ENCODE peak calls at places on chromosome 20, in five cellular contexts. H, F, Y, M and P are unnamed samples.
A peak's percentile ranks its signal among the peaks of the same experiment; 100 is the strongest.

GRCh38 chr20:46695888-46696287 is 6.6 kb upstream of the TP53RK start:
- DNase-seq in H (peak; percentile 39), F (no peak), Y (no peak), M (no peak), P (no peak)

GRCh38 chr20:4542270-4542669 is 179.4 kb upstream of the PRND start:
- DNase-seq in H (no peak), F (no peak), Y (no peak), M (no peak), P (no peak)

GRCh38 chr20:1489328-1489727 is 1.9 kb downstream of the SIRPB2 start:
- DNase-seq in H (no peak), F (no peak), Y (no peak), M (no peak), P (no peak)

GRCh38 chr20:10635476-10636208 is 38.2 kb downstream of the JAG1 start:
- DNase-seq in H (no peak), F (no peak), Y (no peak), M (no peak), P (no peak)

GRCh38 chr20:6480328-6481030 is 287.0 kb upstream of the BMP2 start:
- DNase-seq in H (no peak), F (no peak), Y (no peak), M (no peak), P (no peak)

GRCh38 chr20:23356203-23356602 is 5.6 kb downstream of the NXT1 start:
- DNase-seq in H (no peak), F (no peak), Y (peak; percentile 37), M (no peak), P (no peak)

GRCh38 chr20:44748005-44748370 is 2.3 kb downstream of the KCNK15 start:
- DNase-seq in H (no peak), F (no peak), Y (peak; percentile 23), M (no peak), P (no peak)

GRCh38 chr20:19918965-19919329 is 98.2 kb upstream of the NAA20 start:
- DNase-seq in H (no peak), F (no peak), Y (no peak), M (no peak), P (no peak)

GRCh38 chr20:41181567-41181966 is 44.2 kb downstream of the PLCG1 start:
- DNase-seq in H (no peak), F (no peak), Y (no peak), M (no peak), P (no peak)

GRCh38 chr20:47031028-47031427 is 136.4 kb downstream of the EYA2 start:
- DNase-seq in H (no peak), F (no peak), Y (no peak), M (no peak), P (no peak)

GRCh38 chr20:17843246-17844132 is 125.1 kb downstream of the SNX5 start:
- DNase-seq in H (no peak), F (peak; percentile 52), Y (no peak), M (peak; percentile 27), P (peak; percentile 12)

GRCh38 chr20:35617397-35618031 is 1.9 kb downstream of the SPAG4 start:
- DNase-seq in H (peak; percentile 79), F (peak; percentile 24), Y (peak; percentile 74), M (peak; percentile 19), P (no peak)

GRCh38 chr20:38969708-38970107 is 7.6 kb downstream of the DHX35 start:
- DNase-seq in H (peak; percentile 35), F (no peak), Y (no peak), M (no peak), P (no peak)

GRCh38 chr20:50678213-50678898 is 13.0 kb downstream of the RIPOR3 start:
- DNase-seq in H (peak; percentile 100), F (no peak), Y (peak; percentile 80), M (no peak), P (no peak)

GRCh38 chr20:2544211-2544610 is 7.8 kb downstream of the TMC2 start:
- DNase-seq in H (peak; percentile 49), F (no peak), Y (no peak), M (no peak), P (no peak)

GRCh38 chr20:50930139-50931047 is 844 bp downstream of the ADNP start:
- DNase-seq in H (no peak), F (peak; percentile 16), Y (peak; percentile 57), M (no peak), P (peak; percentile 7)

GRCh38 chr20:57985278-57985677 is 243.2 kb downstream of the ANKRD60 start:
- DNase-seq in H (no peak), F (no peak), Y (no peak), M (no peak), P (no peak)

GRCh38 chr20:61959301-61959700 is 106.4 kb downstream of the TAF4 start:
- DNase-seq in H (no peak), F (no peak), Y (no peak), M (no peak), P (no peak)

DNA sequence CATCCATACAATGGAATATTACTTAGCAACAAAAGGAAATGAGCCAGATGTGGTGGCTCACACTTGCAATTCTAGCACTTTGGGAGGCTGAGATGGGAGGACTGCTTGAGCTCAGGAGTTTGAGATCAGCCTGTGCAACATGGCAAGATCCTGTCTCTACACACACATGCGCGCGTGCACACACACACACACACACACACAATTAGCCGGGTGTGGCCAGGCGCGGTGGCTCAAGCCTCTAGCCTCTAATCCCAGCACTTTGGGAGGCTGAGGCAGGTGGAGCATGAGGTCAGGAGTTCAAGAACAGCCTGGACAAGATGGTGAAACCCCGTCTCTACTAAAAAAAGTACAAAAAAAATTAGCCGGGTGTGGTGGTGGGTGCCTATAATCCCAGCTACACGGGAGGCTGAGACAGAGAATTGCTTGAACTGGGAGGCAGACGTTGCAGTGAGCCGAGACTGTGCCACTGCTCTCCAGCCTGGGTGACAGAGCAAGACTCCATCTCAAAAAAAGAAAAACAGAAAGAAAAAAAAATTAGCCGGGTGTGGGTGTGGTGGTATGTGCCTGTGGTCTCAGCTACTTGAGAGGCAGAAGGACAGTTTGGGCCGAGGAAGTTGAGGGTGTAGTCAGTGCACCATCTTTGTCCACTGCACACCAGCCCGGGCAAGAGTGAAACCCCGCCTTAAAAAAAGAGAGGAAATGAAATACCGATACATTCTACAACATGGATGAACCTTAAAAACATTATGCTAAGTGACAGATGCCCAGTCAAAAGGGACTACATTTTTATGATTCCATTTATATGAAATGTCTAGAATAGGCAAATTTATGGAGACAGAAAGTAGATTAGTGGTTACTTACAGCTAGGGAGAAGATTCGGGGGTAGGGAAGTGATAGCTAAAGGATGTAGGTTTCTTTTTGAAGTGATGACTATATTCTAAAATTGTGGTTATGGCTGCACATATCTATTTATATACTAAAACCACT is 52.5 kb downstream of the RBL1 start:
- DNase-seq in H (no peak), F (peak; percentile 53), Y (no peak), M (no peak), P (no peak)
- H3K4me3 ChIP-seq in H (no peak overlapping the region), F (peak overlapping the region; percentile 41), Y (no peak overlapping the region), M (no peak overlapping the region), P (peak overlapping the region; percentile 50)

DNA sequence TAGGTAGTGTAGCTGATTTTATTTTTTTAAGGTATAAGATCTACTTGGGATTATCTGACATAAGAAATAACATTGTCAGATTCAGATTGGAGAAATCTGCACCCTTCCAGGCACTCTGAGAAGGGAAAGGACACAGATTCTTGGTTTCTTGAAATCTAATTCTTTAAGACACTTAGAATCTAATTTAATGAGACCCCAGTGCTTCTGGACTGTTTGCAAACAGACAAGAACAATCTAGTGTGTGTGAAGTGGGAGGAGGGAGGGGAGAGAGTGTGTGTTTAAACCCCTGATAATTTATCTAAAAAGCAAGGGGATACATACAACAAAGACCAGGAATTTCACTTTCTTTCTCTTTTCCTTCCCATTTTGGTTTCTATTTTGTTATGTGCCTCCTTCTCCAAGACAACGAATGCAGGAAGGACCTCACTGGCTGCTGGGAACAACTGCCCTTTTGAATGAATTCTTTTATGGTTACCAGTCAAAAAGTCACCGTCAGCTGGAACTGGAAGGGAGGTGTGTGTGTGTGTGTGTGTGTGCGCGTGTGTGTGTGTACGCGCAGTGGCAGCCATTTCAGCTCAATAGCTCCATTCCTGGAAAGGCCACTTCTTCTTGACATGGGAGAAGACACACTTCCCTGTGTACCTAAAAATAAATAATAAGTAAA is 129.4 kb downstream of the BCAS1 start:
- DNase-seq in H (no peak), F (no peak), Y (no peak), M (no peak), P (no peak)
- H3K4me1 ChIP-seq in H (peaks cover 26% of the 10 kb centered on the region), F (peaks cover 5% of the 10 kb centered on the region), Y (peaks cover 15% of the 10 kb centered on the region), M (no peaks in the 10 kb centered on the region), P (peaks cover 3% of the 10 kb centered on the region)

GRCh38 chr20:16761305-16761829 is 13.2 kb downstream of the OTOR start:
- DNase-seq in H (peak; percentile 72), F (peak; percentile 35), Y (no peak), M (no peak), P (no peak)
- H3K9me3 ChIP-seq in H (no peaks in the 10 kb centered on the region), F (no peaks in the 10 kb centered on the region), Y (no peaks in the 10 kb centered on the region), M (no peaks in the 10 kb centered on the region), P (no peaks in the 10 kb centered on the region)

DNA sequence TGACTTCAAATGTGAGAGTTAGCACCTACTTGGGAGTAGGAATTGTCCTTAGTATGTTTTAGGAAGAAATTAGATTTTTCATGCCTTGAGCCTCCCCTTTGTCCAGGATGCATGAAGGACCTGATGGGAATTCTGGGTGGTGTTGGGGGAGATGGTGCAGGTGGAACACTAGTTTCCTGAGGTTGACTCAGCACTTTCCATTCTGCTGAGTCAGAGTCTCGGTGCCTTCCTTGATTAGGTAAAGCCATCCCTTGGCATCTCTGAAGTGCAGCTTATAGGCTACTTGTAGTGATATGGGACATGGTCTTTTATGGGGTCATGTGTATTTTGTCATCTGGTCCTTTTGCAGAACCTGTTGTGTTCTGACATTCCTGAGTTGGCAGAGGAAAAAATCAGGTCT is 105.3 kb downstream of the PHACTR3 start:
- DNase-seq in H (no peak), F (no peak), Y (no peak), M (no peak), P (no peak)
- H3K4me3 ChIP-seq in H (no peak overlapping the region), F (no peak overlapping the region), Y (no peak overlapping the region), M (no peak overlapping the region), P (no peak overlapping the region)

DNA sequence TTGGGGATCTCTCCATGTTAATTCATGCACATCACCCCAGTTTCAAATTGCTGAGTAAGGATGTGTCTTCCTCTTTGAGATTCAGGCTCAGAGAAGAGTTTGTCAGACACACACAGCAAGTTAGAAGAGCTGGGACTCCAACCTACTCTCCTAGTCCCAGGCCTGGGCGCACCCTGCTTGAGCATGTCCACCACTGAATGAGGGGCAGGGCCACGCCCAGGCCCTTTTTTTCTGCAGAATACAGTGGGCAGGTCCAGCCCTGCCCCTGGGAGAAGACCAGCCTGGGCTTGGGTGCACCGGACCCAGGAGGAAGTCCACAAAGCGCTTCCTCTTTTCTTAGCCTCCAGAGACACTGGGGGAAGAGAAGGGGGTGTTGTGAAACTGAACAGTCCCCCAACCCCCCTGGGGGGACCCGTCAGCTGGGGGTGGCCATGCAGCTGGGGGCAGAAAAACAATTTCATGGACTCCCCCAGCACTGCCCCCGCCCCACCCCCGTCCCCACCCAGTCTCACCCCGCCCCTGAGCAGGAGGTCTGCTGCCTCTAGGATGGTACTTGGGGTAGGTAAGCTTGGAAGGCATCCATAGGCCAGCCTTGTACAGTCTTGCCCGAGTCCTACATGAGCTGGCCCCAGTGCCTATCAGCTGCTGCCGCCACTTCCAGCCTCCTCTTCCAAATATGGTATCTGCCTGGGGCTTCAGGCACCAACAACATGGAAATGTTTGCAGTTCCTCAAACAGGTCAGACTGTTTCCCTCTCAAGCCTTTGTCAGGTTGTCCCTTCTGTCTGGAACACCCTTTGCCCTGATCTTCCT is 11.7 kb upstream of the HCK start:
- DNase-seq in H (no peak), F (no peak), Y (no peak), M (no peak), P (no peak)
- H3K4me1 ChIP-seq in H (no peaks in the 10 kb centered on the region), F (no peaks in the 10 kb centered on the region), Y (peaks cover 2% of the 10 kb centered on the region), M (no peaks in the 10 kb centered on the region), P (no peaks in the 10 kb centered on the region)